ENCODE peak calls at places on chromosomes 6 and 20, in nine cellular contexts. I is stomach; B is cardiac fibroblast; N is AG04450; X is upper lobe of right lung; Y is NCI-H187; S is left lobe of liver; P is body of pancreas; Q is T-helper 2 cell treated with Interferon-gamma antibody and Interleukin-4, amounts not matched to agents 5 μg/mL and 100 μg/mL, for 36 hours. V is an unnamed sample.

GRCh38 chr6:82072113-82072512 is 175.4 kb downstream of the IBTK start:
- DNase-seq in I (no peak), B (peak), N (no peak), X (no peak), Y (no peak), S (no peak), P (no peak), Q (no peak), V (no peak)

GRCh38 chr6:12636336-12636735 is 80.2 kb upstream of the PHACTR1 start:
- DNase-seq in I (no peak), B (no peak), N (no peak), X (no peak), Y (no peak), S (no peak), P (no peak), Q (no peak), V (no peak)

GRCh38 chr20:38094373-38094775 is 60.8 kb downstream of the RPRD1B start:
- DNase-seq in I (peak), B (peak), N (no peak), X (no peak), Y (no peak), S (no peak), P (no peak), Q (peak), V (no peak)

GRCh38 chr6:79149884-79150283 is 71.8 kb upstream of the PHIP start:
- DNase-seq in I (no peak), B (no peak), N (no peak), X (no peak), Y (no peak), S (no peak), P (no peak), Q (no peak), V (no peak)

GRCh38 chr6:64872633-64873032 is 834.4 kb downstream of the EYS start:
- DNase-seq in I (no peak), B (no peak), N (no peak), X (no peak), Y (no peak), S (no peak), P (no peak), Q (no peak), V (no peak)

GRCh38 chr20:46698788-46699187 is 9.5 kb upstream of the TP53RK start:
- DNase-seq in I (no peak), B (peak), N (no peak), X (no peak), Y (no peak), S (no peak), P (no peak), Q (no peak), V (no peak)

GRCh38 chr6:136014454-136015421 is 163.2 kb downstream of the PDE7B start:
- DNase-seq in I (no peak), B (peak), N (peak), X (no peak), Y (no peak), S (no peak), P (no peak), Q (no peak), V (peak)

GRCh38 chr6:140346461-140346860 is 972.0 kb upstream of the CITED2 start:
- DNase-seq in I (no peak), B (peak), N (no peak), X (no peak), Y (no peak), S (no peak), P (no peak), Q (no peak), V (no peak)

GRCh38 chr20:23626040-23626620 is 11.6 kb downstream of the CST3 start:
- DNase-seq in I (peak), B (peak), N (no peak), X (no peak), Y (no peak), S (no peak), P (no peak), Q (no peak), V (peak)

GRCh38 chr6:160002882-160003281 is 34.0 kb downstream of the IGF2R start:
- DNase-seq in I (no peak), B (no peak), N (no peak), X (no peak), Y (no peak), S (no peak), P (no peak), Q (no peak), V (no peak)

GRCh38 chr6:96809119-96809518 is 28.2 kb downstream of the GPR63 start:
- DNase-seq in I (no peak), B (no peak), N (no peak), X (no peak), Y (no peak), S (no peak), P (no peak), Q (no peak), V (no peak)

GRCh38 chr6:2503816-2504494 is 246.8 kb downstream of the MYLK4 start:
- DNase-seq in I (no peak), B (peak), N (no peak), X (no peak), Y (no peak), S (no peak), P (no peak), Q (no peak), V (no peak)

GRCh38 chr6:73858376-73858775 is 162.4 kb downstream of the CD109 start:
- DNase-seq in I (no peak), B (no peak), N (no peak), X (no peak), Y (no peak), S (no peak), P (no peak), Q (no peak), V (no peak)

GRCh38 chr6:22906091-22906549 is 336.8 kb downstream of the HDGFL1 start:
- DNase-seq in I (no peak), B (peak), N (no peak), X (no peak), Y (no peak), S (no peak), P (no peak), Q (no peak), V (no peak)

GRCh38 chr20:58453391-58453790 is 61.8 kb downstream of the APCDD1L start:
- DNase-seq in I (no peak), B (no peak), N (no peak), X (no peak), Y (no peak), S (no peak), P (no peak), Q (no peak), V (no peak)

GRCh38 chr6:123803862-123804681 is at the start of gene NKAIN2:
- DNase-seq in I (no peak), B (no peak), N (no peak), X (peak), Y (peak), S (no peak), P (no peak), Q (no peak), V (no peak)

GRCh38 chr6:33839399-33840063 is 35.7 kb upstream of the MLN start:
- DNase-seq in I (no peak), B (no peak), N (no peak), X (no peak), Y (no peak), S (no peak), P (no peak), Q (no peak), V (no peak)

GRCh38 chr20:5545381-5545941 is 204.7 kb upstream of the SHLD1 start:
- DNase-seq in I (no peak), B (no peak), N (no peak), X (no peak), Y (no peak), S (no peak), P (no peak), Q (no peak), V (no peak)

GRCh38 chr6:103797738-103798137 is 1062.0 kb downstream of the HACE1 start:
- DNase-seq in I (no peak), B (peak), N (no peak), X (no peak), Y (no peak), S (no peak), P (no peak), Q (no peak), V (no peak)

GRCh38 chr20:15297059-15297875 is 959.9 kb upstream of the FLRT3 start:
- DNase-seq in I (peak), B (no peak), N (no peak), X (no peak), Y (peak), S (no peak), P (peak), Q (no peak), V (no peak)

GRCh38 chr6:2132416-2132815 is 113.0 kb downstream of the GMDS start:
- DNase-seq in I (no peak), B (peak), N (no peak), X (no peak), Y (no peak), S (no peak), P (no peak), Q (no peak), V (peak)

GRCh38 chr20:17951323-17951722 is 17.3 kb downstream of the SNX5 start:
- DNase-seq in I (no peak), B (no peak), N (no peak), X (no peak), Y (no peak), S (no peak), P (no peak), Q (no peak), V (no peak)

GRCh38 chr6:57265755-57266221 is 43.7 kb upstream of the RAB23 start:
- DNase-seq in I (no peak), B (peak), N (peak), X (no peak), Y (no peak), S (no peak), P (no peak), Q (no peak), V (no peak)

GRCh38 chr20:46027245-46027853 is 1.7 kb upstream of the SLC12A5 start:
- DNase-seq in I (no peak), B (peak), N (peak), X (no peak), Y (no peak), S (no peak), P (peak), Q (no peak), V (peak)

GRCh38 chr20:45867811-45868176 is 10.4 kb downstream of the ZSWIM3 start:
- DNase-seq in I (no peak), B (peak), N (no peak), X (no peak), Y (no peak), S (no peak), P (no peak), Q (no peak), V (peak)

GRCh38 chr20:20367681-20368413 is at the start of gene INSM1:
- DNase-seq in I (no peak), B (no peak), N (no peak), X (no peak), Y (peak), S (no peak), P (no peak), Q (peak), V (no peak)

GRCh38 chr6:88683734-88684133 is 279.7 kb downstream of the RNGTT start:
- DNase-seq in I (no peak), B (peak), N (no peak), X (no peak), Y (no peak), S (no peak), P (no peak), Q (no peak), V (no peak)

V was measured in retinal pigment epithelial cell.